ENCODE peak calls at places on chromosome 11, in six cellular contexts. Q is sigmoid colon, S is HAP-1, R is HFF-Myc, Y is AG10803, U is spleen. H is an unnamed sample.

GRCh38 chr11:69079891-69080290 is 31.2 kb downstream of the TPCN2 start:
- DNase-seq in Q (no peak), Y (no peak), S (no peak), R (no peak), U (no peak), H (no peak)

GRCh38 chr11:91305402-91305801 is 919.2 kb upstream of the FAT3 start:
- DNase-seq in Q (no peak), Y (no peak), U (no peak), S (no peak), R (no peak), H (no peak)

GRCh38 chr11:26134481-26135355 is 197.2 kb upstream of the ANO3 start:
- DNase-seq in R (no peak), S (no peak), Y (peak; percentile 3), U (no peak), Q (no peak), H (no peak)

GRCh38 chr11:60989108-60989650 is 17.7 kb downstream of the CD6 start:
- DNase-seq in S (no peak), U (no peak), Q (no peak), R (no peak), Y (no peak), H (no peak)

GRCh38 chr11:126357055-126357962 is 1.8 kb downstream of the ST3GAL4 start:
- DNase-seq in Q (peak; percentile 64), U (peak; percentile 75), Y (no peak), R (no peak), S (no peak), H (no peak)

GRCh38 chr11:102836290-102836875 is 7.0 kb downstream of the MMP3 start:
- DNase-seq in S (no peak), Q (no peak), U (no peak), Y (peak; percentile 92), R (no peak), H (no peak)

GRCh38 chr11:103601230-103601846 is 435.1 kb upstream of the DDI1 start:
- DNase-seq in Q (no peak), S (peak; percentile 62), Y (peak; percentile 76), R (peak; percentile 46), U (no peak), H (no peak)

GRCh38 chr11:26987726-26988125 is 6.2 kb upstream of the FIBIN start:
- DNase-seq in Y (no peak), U (no peak), Q (no peak), R (no peak), S (no peak), H (no peak)

GRCh38 chr11:110243804-110244203 is 52.6 kb downstream of the RDX start:
- DNase-seq in U (no peak), Q (no peak), Y (no peak), R (no peak), S (no peak), H (no peak)

GRCh38 chr11:75325713-75326438 is 25.6 kb downstream of the ARRB1 start:
- DNase-seq in R (peak; percentile 63), Q (peak; percentile 89), Y (peak; percentile 84), U (no peak), S (no peak), H (no peak)

GRCh38 chr11:45048870-45049825 is 97.3 kb upstream of the PRDM11 start:
- DNase-seq in Y (no peak), R (no peak), U (no peak), S (no peak), Q (no peak), H (no peak)

GRCh38 chr11:73752216-73752867 is 8.5 kb downstream of the RAB6A start:
- DNase-seq in S (no peak), U (no peak), Q (no peak), R (no peak), Y (no peak), H (peak; percentile 70)
- H3K4me3 ChIP-seq in S (no peak overlapping the region), U (no peak overlapping the region), Q (no peak overlapping the region), R (no peak overlapping the region), Y (no peak overlapping the region), H (no peak overlapping the region)

GRCh38 chr11:2302280-2302843 is 549 bp downstream of the TSPAN32 start:
- DNase-seq in S (peak; percentile 5), Y (no peak), U (peak; percentile 85), R (no peak), Q (no peak), H (peak; percentile 79)
- H3K4me3 ChIP-seq in S (no peak overlapping the region), Y (no peak overlapping the region), U (peak overlapping the region; percentile 50), R (no peak overlapping the region), Q (peak overlapping the region; percentile 24), H (peak overlapping the region; percentile 41)

DNA sequence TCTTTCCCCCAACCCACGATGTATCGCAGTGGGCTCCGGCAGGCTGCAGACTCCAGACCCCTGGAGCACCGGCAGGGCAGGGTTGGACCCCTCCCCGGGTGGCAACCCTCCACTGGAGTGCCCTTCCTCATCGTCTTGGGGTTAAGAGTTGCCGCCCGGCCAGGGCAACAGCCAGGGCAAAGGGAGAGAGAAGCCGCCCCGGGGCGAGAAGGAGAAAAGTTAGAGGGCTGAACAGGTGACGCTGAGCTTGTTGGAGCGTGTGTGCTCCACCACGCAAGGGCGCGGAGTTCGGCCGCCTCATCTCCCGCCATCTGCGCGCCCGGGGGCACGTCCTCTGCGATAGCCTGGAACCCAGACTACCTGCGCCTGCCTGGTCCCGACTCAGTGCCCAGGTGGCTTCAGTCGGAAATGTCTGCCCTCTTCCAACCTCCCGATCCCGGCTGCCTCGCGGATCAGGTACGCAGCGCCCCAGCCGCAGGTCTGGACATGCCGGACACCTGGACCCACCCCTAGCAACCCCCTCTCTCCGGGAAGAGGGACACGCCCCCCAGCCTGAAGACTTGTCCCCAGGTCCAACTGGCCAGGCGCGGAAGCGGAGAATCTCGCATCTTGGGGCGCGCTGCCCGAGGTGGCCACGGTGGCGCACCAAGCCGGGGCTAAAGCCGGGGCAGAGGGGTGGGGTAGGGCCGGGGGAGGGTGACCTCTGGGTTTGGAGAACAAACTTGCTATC is 1.1 kb downstream of the DSCAML1 start:
- DNase-seq in Y (no peak), S (no peak), Q (no peak), R (no peak), U (no peak), H (no peak)
- H3K4me3 ChIP-seq in Y (no peak overlapping the region), S (no peak overlapping the region), Q (peak overlapping the region; percentile 45), R (no peak overlapping the region), U (peak overlapping the region; percentile 39), H (no peak overlapping the region)

DNA sequence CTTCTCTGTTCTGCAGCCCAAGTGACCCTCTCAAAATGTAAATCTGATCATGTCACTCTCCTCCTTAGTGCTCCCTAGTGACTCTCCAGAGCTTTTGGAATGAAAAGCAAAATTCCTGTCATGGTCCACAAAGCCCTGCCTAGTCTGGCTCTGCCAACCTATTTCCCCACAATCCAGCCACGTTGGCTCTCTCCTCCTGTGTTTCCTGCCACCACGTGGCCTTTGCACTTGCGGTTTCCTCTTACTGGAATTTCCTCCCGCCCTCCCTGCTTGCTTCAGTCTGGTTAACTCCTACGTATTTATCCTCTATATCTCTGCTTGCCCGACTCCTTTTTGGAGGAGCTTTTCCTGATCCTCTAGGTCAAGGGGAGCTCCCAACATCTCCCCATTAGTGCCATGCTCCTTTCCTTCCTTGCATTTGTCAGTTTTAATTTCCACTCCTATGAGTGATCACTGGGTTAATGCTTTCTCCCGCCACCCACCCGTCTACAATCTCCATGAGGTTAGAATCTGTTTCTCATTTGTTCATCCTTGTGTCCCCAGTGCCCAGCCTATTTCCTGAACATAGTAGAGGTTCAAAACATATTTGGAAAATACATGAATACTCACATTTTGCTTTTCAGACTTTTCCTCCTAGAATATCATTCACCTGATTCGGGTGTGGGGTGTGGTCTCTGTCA is 11.5 kb downstream of the NNMT start:
- DNase-seq in Y (peak; percentile 96), S (no peak), R (peak; percentile 63), U (no peak), Q (peak; percentile 80), H (no peak)
- H3K4me3 ChIP-seq in Y (peak overlapping the region; percentile 56), S (no peak overlapping the region), R (no peak overlapping the region), U (peak overlapping the region; percentile 13), Q (no peak overlapping the region), H (peak overlapping the region; percentile 9)

DNA sequence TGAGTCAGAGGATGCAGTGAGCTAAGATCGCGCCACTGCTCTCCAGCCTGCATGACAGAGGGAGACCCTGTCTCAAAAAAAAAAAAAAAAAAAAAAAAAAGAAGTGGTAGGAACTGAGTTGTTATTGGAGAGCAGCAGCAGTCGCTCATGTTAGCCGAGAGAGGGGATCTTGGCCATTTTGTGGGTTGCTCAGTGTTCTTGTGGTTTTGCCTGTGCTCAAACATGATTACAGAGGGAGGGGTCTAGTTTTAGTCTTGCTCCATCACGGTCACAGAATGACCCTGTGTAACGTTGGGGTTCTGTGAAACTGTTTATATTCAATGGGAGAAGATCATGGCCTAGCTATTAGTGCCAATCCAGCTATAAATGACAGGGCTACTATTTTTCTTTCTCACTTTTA is 1.9 kb downstream of the DPAGT1 start:
- DNase-seq in S (no peak), U (no peak), Q (no peak), Y (no peak), R (no peak), H (no peak)
- H3K4me3 ChIP-seq in S (no peak overlapping the region), U (no peak overlapping the region), Q (no peak overlapping the region), Y (no peak overlapping the region), R (peak overlapping the region; percentile 91), H (no peak overlapping the region)

GRCh38 chr11:72589802-72590761 is 84.1 kb downstream of the PDE2A start:
- DNase-seq in U (peak; percentile 84), Q (no peak), R (no peak), S (peak; percentile 83), Y (peak; percentile 5), H (peak; percentile 82)
- H3K4me3 ChIP-seq in U (peak overlapping the region; percentile 32), Q (peak overlapping the region; percentile 29), R (no peak overlapping the region), S (peak overlapping the region; percentile 33), Y (no peak overlapping the region), H (peak overlapping the region; percentile 22)

H was measured in left lung.